ENCODE peak calls at places on chromosomes 3 and 15, in four cellular contexts. R, C, S and U are unnamed samples.

GRCh38 chr15:91471410-91471993 is 371.4 kb downstream of the SV2B start:
- DNase-seq in S (no peak), R (no peak), C (peak; percentile 62), U (no peak)

GRCh38 chr3:40464339-40465110 is 7.4 kb downstream of the RPL14 start:
- DNase-seq in S (no peak), C (peak; percentile 47), R (no peak), U (no peak)

GRCh38 chr15:73940061-73940981 is 14.1 kb downstream of the LOXL1 start:
- DNase-seq in S (no peak), R (no peak), C (no peak), U (peak; percentile 20)

GRCh38 chr3:12180218-12180617 is 21.5 kb upstream of the TIMP4 start:
- DNase-seq in C (no peak), S (peak; percentile 46), R (no peak), U (no peak)

GRCh38 chr3:115280531-115280930 is 133.4 kb upstream of the ZBTB20 start:
- DNase-seq in C (no peak), S (no peak), R (no peak), U (no peak)

GRCh38 chr3:50373146-50373864 is 14.0 kb upstream of the TMEM115 start:
- DNase-seq in R (no peak), S (no peak), C (no peak), U (no peak)

GRCh38 chr15:39041979-39042485 is 477.4 kb upstream of the RASGRP1 start:
- DNase-seq in S (no peak), C (no peak), R (no peak), U (no peak)

GRCh38 chr15:62753518-62754221 is 288.9 kb upstream of the TPM1 start:
- DNase-seq in C (no peak), R (no peak), S (no peak), U (no peak)

GRCh38 chr3:185793381-185793780 is 31.5 kb downstream of the IGF2BP2 start:
- DNase-seq in C (no peak), S (no peak), R (no peak), U (no peak)

GRCh38 chr3:152517517-152517916 is 248.8 kb downstream of the MBNL1 start:
- DNase-seq in C (no peak), S (no peak), R (no peak), U (no peak)

GRCh38 chr3:153242900-153243299 is 80.9 kb downstream of the RAP2B start:
- DNase-seq in S (no peak), C (no peak), R (no peak), U (no peak)

GRCh38 chr3:86937306-86937791 is 53.6 kb downstream of the VGLL3 start:
- DNase-seq in R (no peak), C (no peak), S (no peak), U (no peak)

GRCh38 chr3:116103868-116104530 is 341.3 kb downstream of the LSAMP start:
- DNase-seq in R (no peak), S (no peak), C (no peak), U (no peak)

GRCh38 chr3:46468758-46469600 is 4.3 kb upstream of the LTF start:
- DNase-seq in C (no peak), S (no peak), R (no peak), U (peak; percentile 37)

GRCh38 chr3:124076231-124076630 is 84.3 kb upstream of the ROPN1 start:
- DNase-seq in S (no peak), R (no peak), C (no peak), U (no peak)

GRCh38 chr3:184377374-184377773 is 633 bp downstream of the THPO start:
- DNase-seq in S (no peak), R (no peak), C (no peak), U (no peak)

GRCh38 chr3:121883507-121883906 is 10.7 kb upstream of the SLC15A2 start:
- DNase-seq in S (peak; percentile 35), C (peak; percentile 20), R (no peak), U (no peak)

GRCh38 chr3:195813916-195814486 is 2.3 kb upstream of the MUC4 start:
- DNase-seq in C (no peak), S (no peak), R (no peak), U (no peak)

GRCh38 chr3:189363856-189364255 is 192.1 kb downstream of the TPRG1 start:
- DNase-seq in S (no peak), C (no peak), R (no peak), U (no peak)

GRCh38 chr3:156014456-156014855 is 105.9 kb upstream of the KCNAB1 start:
- DNase-seq in S (no peak), R (no peak), C (no peak), U (no peak)

DNA sequence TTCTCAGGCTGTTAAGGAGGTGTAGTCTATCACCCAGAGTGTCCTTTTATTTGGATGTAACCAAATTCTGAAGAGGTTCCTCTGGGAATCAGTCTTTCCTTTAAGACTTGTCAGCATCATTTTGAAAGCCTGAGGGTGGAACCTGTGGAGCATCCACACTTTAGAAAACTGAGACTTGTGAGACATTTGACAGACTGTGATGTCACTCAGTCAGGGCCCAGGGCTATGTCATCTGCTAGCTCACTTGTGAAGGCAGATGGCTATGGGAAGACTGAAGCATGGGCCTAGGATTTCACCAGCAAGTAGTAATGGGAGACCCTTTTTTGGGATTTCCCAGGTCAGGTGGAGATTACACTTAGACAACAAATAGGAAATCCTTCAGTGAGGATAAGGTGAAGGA is 102.7 kb upstream of the KCNAB1 start:
- DNase-seq in S (no peak), C (no peak), R (no peak), U (no peak)
- TF ChIP-seq EP300 in S (no peak), C (no peak), R (no peak), U (no peak)

GRCh38 chr15:41971089-41971892 is 1.1 kb downstream of the EHD4 start:
- DNase-seq in S (peak; percentile 43), C (peak; percentile 60), R (peak; percentile 89), U (peak; percentile 71)
- H3K4me1 ChIP-seq in S (peaks cover 13% of the 10 kb centered on the region), C (peaks cover 26% of the 10 kb centered on the region), R (peaks cover 36% of the 10 kb centered on the region), U (peaks cover 57% of the 10 kb centered on the region)

GRCh38 chr3:57065588-57065987 is 5.1 kb downstream of the SPATA12 start:
- DNase-seq in R (no peak), C (no peak), S (no peak), U (no peak)
- TF ChIP-seq CTCF in R (no peak), C (no peak), S (no peak), U (no peak)

GRCh38 chr3:169286214-169286613 is 377.3 kb downstream of the MECOM start:
- DNase-seq in S (no peak), C (no peak), R (no peak), U (no peak)
- TF ChIP-seq EP300 in S (no peak), C (no peak), R (no peak), U (no peak)

DNA sequence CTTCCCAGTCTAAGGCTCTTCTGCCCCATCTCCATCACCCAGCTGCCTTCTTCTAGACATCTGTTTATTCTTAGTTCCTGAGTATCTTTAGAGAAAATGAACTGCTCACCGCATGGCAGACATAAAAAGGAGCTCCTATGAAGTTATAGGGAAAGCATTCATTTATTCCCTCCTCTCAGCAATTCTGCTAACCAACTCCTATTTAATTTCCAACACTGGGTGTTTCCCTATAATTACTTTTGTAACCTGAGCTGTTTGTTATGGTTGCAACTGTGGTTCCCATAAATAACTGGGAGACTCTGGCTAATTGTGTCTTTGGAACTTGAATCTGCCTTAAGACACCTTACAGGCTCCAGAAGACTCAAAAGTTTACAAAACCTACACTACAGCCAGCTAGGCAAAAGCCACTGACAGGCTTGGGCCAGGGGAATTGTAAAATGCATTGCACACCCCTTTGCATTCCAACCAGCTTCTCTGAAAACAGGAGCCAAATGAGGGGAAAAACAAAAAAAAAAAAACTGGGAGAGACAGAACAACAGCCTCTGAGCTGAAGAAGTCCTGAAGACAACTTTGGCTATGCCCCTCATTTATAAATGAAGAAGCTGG is 231.5 kb upstream of the FEZF2 start:
- DNase-seq in R (no peak), C (no peak), S (no peak), U (no peak)
- H3K4me1 ChIP-seq in R (no peaks in the 10 kb centered on the region), C (no peaks in the 10 kb centered on the region), S (peaks cover 6% of the 10 kb centered on the region), U (peaks cover 23% of the 10 kb centered on the region)

DNA sequence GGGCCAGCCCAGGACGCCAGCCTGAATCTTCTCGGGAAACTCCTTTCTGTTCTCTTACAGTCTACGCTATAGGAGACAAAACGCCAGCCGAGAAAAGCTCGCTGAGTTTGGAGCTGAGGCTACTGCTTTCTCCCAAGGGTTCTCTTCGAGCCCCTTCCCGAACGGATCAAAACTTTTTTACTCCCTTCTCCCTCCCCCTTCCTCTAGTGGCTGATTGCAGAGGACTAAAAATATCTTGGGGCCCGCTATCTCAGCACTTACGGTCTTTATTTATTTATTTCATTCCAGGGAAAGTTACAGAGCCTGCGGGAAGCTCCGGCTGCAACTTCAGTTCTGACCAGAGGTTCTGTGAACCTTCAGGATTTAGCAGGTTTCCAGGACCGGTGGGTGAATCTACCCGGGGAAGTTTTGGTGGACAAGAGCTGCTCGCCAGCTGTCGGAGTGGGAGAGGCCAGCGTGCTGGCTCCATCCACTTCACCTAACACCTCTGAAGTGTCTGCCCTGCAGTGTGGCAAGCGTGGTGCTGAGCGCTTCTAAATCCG is 454 bp upstream of the PDZRN3 start:
- DNase-seq in R (no peak), C (no peak), S (no peak), U (no peak)
- TF ChIP-seq CTCF in R (no peak), C (no peak), S (no peak), U (no peak)

DNA sequence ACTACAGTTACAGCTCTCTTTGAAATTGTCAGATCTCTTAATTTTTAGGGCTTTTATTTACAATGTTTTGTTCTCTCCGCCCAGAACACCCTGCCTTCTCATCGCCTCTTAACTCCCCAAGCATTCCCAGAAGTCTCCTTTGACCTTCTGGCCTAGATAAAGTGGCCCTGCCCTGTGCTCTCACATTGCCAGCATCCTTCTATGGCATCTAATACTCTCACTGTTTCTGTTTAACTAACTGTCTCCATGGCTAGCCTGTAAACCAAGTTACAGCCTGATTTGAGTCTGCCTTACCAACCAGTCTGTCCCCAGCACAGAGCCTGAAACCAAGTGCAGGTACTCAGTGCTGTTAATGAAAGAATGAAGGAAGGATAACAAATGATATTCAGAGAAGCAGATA is 19.9 kb downstream of the COL8A1 start:
- DNase-seq in C (no peak), S (no peak), R (no peak), U (no peak)
- TF ChIP-seq EP300 in C (no peak), S (no peak), R (no peak), U (no peak)

DNA sequence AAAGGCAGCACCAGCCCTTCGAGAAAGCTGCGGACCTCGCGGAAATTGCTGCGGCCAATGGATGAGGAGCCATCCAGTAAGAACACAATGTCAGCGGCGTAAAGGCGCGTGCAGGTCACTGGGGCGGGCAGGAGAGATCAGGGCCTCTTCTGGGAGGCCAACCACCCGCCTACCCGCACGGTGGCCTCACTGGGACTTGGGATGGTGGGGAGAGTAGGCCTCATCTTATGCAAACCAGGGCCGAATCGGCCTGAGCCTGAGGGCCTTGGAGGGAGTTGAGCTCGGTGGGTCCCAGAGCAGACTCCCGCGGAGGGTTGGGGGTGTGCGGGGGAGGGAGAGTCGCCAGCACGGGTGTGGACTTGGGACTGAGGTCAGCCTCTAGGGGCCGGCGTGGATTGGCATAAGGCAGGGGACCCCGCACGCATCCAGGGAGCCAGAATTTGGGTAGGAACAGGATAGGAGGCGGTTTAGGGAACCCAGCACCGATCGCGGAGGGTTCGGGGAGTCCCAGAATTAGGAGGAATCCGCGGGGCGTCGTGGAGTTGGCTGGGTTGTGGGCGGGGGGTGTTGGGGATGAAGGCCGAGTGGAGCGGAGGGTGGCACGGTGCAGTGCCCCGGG is 589 bp downstream of the COL7A1 start:
- DNase-seq in R (no peak), C (no peak), S (peak; percentile 51), U (no peak)
- H3K4me1 ChIP-seq in R (no peaks in the 10 kb centered on the region), C (peaks cover 12% of the 10 kb centered on the region), S (peaks cover 78% of the 10 kb centered on the region), U (peaks cover 74% of the 10 kb centered on the region)